ENCODE peak calls at places on chromosomes 11 and 22, in seven cellular contexts. Z is A549, I is IMR-90, N is SK-N-SH, L is K562, Y is GM12878, J is H1. H is an unnamed sample.

GRCh38 chr11:17776213-17776875 is 41.8 kb downstream of the KCNC1 start:
- DNase-seq in L (no peak), I (no peak), J (no peak), Z (no peak), N (no peak), Y (no peak), H (no peak)

GRCh38 chr11:42249956-42250355 is 790.5 kb upstream of the LRRC4C start:
- DNase-seq in I (no peak), J (no peak), L (no peak), Y (no peak), Z (no peak), N (no peak), H (no peak)

GRCh38 chr22:23749747-23750373 is 1.1 kb downstream of the ZNF70 start:
- DNase-seq in Z (no peak), J (no peak), Y (no peak), I (no peak), N (no peak), L (peak), H (no peak)

GRCh38 chr11:123174196-123175183 is 20.6 kb downstream of the CLMP start:
- DNase-seq in J (no peak), N (no peak), L (no peak), I (peak), Z (peak), Y (no peak), H (no peak)

GRCh38 chr11:3166268-3167142 is 1.4 kb upstream of the OSBPL5 start:
- DNase-seq in Z (no peak), L (peak), J (no peak), Y (no peak), I (no peak), N (no peak), H (no peak)

GRCh38 chr11:79265756-79266322 is 175.0 kb downstream of the TENM4 start:
- DNase-seq in I (peak), L (no peak), N (no peak), J (no peak), Y (no peak), Z (no peak), H (no peak)

GRCh38 chr11:104547996-104548661 is 350.1 kb downstream of the CASP12 start:
- DNase-seq in N (no peak), I (peak), L (no peak), Z (no peak), J (no peak), Y (no peak), H (no peak)

GRCh38 chr11:114171257-114172054 is 111.9 kb downstream of the ZBTB16 start:
- DNase-seq in L (no peak), Y (no peak), N (no peak), J (no peak), Z (no peak), I (no peak), H (peak)

GRCh38 chr11:110425751-110426545 is 3.8 kb upstream of the FDX1 start:
- DNase-seq in I (peak), Z (no peak), L (peak), N (no peak), Y (no peak), J (no peak), H (no peak)

GRCh38 chr11:66172146-66172545 is 96.3 kb upstream of the RAB1B start:
- DNase-seq in I (peak), N (no peak), Y (no peak), Z (peak), J (no peak), L (peak), H (no peak)

GRCh38 chr11:77090046-77090372 is 12.6 kb upstream of the OMP start:
- DNase-seq in Y (no peak), J (no peak), I (no peak), Z (no peak), L (no peak), N (no peak), H (no peak)

GRCh38 chr11:112343368-112344039 is 82.8 kb upstream of the PLET1 start:
- DNase-seq in I (peak), N (peak), L (no peak), Z (no peak), J (no peak), Y (no peak), H (no peak)

GRCh38 chr11:6614446-6614845 is 2.4 kb upstream of the TAF10 start:
- DNase-seq in L (no peak), I (no peak), N (no peak), J (no peak), Y (no peak), Z (no peak), H (no peak)

GRCh38 chr11:68341557-68342458 is 29.4 kb downstream of the LRP5 start:
- DNase-seq in Y (no peak), Z (no peak), L (no peak), J (no peak), N (peak), I (no peak), H (no peak)

GRCh38 chr11:75186999-75187398 is 36.1 kb downstream of the SLCO2B1 start:
- DNase-seq in Y (no peak), Z (no peak), N (no peak), I (no peak), L (no peak), J (no peak), H (no peak)

GRCh38 chr11:104151404-104152204 is 12.3 kb downstream of the PDGFD start:
- DNase-seq in Y (no peak), Z (no peak), J (no peak), L (no peak), I (no peak), N (no peak), H (no peak)

GRCh38 chr11:117818036-117818858 is 6.3 kb downstream of the FXYD2 start:
- DNase-seq in Z (peak), I (peak), Y (no peak), N (no peak), L (no peak), J (no peak), H (no peak)

GRCh38 chr22:41361716-41362310 is 19.9 kb upstream of the TEF start:
- DNase-seq in L (no peak), I (peak), Y (no peak), Z (no peak), J (no peak), N (no peak), H (no peak)

GRCh38 chr22:44187652-44188230 is 7.0 kb downstream of the PARVG start:
- DNase-seq in I (no peak), N (no peak), Z (no peak), J (no peak), L (no peak), Y (no peak), H (no peak)

GRCh38 chr22:45159652-45160462 is 3.9 kb upstream of the NUP50 start:
- DNase-seq in Y (no peak), N (no peak), Z (peak), I (peak), J (no peak), L (peak), H (peak)

DNA sequence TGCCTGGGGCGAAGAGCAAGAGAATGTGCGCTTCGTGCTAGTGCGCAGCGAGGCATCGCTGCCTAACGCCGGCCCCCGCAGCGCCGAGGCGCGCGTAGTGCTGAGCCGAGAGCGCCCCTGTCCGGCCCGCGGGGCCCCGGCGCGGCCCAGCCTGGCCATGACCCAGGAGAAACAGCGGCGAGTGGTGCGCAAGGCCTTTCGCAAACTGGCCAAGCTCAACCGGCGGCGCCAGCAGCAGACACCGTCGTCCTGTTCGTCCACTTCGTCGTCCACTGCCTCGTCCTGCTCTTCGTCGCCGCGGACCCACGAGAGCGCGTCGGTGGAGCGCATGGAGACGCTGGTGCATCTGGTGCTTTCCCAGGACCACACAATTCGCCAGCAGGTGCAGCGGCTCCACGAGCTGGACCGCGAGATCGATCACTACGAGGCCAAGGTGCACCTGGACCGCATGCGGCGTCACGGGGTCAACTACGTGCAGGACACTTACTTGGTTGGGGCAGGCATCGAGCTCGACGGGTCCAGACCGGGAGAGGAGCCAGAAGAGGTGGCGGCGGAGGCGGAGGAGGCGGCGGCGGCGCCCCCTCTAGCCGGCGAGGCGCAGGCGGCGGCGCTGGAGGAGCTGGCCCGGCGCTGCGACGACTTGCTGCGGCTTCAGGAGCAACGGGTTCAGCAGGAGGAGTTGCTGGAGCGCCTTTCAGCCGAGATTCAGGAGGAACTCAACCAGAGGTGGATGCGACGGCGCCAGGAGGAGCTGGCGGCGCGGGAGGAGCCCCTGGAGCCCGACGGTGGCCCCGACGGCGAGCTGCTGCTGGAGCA is 1.0 kb downstream of the RASSF10 start:
- DNase-seq in Y (no peak), I (peak), Z (peak), L (no peak), J (peak), N (peak), H (no peak)
- TF ChIP-seq RAD21 in Y (no peak), I (no peak), Z (peak), L (no peak), J (peak), N (no peak), H (no peak)

GRCh38 chr11:56845121-56845732 is 96.7 kb upstream of the OR9G4 start:
- DNase-seq in Z (no peak), I (no peak), L (no peak), J (no peak), Y (no peak), N (no peak), H (no peak)

GRCh38 chr11:56849852-56850251 is 101.4 kb upstream of the OR9G4 start:
- DNase-seq in L (no peak), Z (no peak), I (no peak), Y (no peak), N (no peak), J (no peak), H (no peak)

GRCh38 chr11:56846631-56847400 is 98.3 kb upstream of the OR9G4 start:
- DNase-seq in N (peak), I (no peak), Y (no peak), L (no peak), Z (no peak), J (no peak), H (no peak)

GRCh38 chr11:56849250-56849649 is 100.8 kb upstream of the OR9G4 start:
- DNase-seq in L (no peak), N (no peak), I (no peak), Y (no peak), J (no peak), Z (peak), H (no peak)

DNA sequence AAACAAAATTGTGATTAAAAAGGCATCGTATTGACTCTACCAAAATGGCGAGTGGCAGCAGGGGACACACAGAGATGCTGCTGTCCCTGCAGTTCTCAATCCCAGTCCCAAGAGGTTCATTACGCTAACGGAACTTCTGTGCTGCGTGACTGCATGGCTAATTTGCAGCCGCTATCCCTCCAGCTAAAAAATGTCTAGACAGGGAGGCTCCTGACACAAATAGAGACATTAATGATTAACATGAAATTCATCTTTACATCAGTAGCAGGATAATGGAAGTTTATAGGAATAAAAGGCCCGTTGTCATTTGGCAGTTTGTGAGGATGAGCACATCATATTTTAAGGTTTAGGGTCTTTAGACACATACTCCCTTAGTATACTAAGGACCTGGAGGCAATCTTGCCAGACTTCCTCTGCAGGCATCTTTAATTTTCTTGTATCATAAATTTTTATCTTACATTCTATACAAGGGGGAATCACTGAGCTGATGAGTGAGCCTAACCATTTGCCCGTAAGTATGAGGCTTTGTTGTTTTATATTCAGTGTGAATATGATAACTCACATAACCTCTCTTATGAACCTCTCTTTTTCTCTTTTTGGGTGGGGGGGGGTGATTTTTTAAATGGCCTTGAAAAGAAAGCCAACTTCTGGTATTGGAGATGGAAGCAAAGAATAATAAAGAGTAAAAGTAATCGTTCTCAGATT is 99.8 kb upstream of the OR9G4 start:
- DNase-seq in J (no peak), Z (peak), Y (no peak), L (no peak), I (no peak), N (peak), H (no peak)
- TF ChIP-seq RFX5 in J (no peak), Z (no peak), Y (no peak), L (no peak), I (no peak), N (no peak), H (no peak)

GRCh38 chr11:125272822-125273221 is 108.3 kb downstream of the PKNOX2 start:
- DNase-seq in L (no peak), I (no peak), J (no peak), Z (no peak), N (no peak), Y (no peak), H (no peak)

GRCh38 chr11:125273519-125274000 is 109.0 kb downstream of the PKNOX2 start:
- DNase-seq in L (peak), N (no peak), Z (no peak), I (no peak), Y (no peak), J (no peak), H (no peak)

GRCh38 chr11:125270711-125271110 is 106.2 kb downstream of the PKNOX2 start:
- DNase-seq in Y (no peak), L (no peak), I (peak), J (no peak), Z (no peak), N (no peak), H (no peak)

GRCh38 chr11:125271436-125272064 is 107.0 kb downstream of the PKNOX2 start:
- DNase-seq in L (no peak), I (no peak), J (no peak), Z (no peak), Y (no peak), N (no peak), H (no peak)

GRCh38 chr11:125272092-125272491 is 107.5 kb downstream of the PKNOX2 start:
- DNase-seq in Y (no peak), N (no peak), J (no peak), L (no peak), Z (no peak), I (peak), H (no peak)
- TF ChIP-seq RAD21 in Y (no peak), N (no peak), J (no peak), L (no peak), Z (no peak), I (no peak), H (no peak)

DNA sequence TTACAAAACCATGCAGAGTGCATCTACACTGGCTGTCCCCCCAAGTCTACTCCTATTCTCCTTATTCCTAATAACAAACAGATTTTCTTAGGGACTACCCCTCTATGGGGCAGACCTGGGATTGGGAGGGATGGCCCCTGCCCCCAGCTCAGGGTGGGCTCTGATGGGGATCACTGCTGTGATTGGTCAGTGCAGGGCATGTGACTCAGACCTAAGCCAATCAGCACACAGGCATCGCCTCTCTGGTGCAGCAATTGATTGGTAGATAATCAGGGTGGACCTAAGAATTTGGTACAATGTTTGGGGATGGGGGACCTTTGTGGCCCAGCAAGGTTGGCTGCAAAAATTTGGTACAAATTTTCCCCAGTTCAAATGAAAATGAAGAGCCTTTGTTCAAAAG is 57.2 kb upstream of the SHANK2 start:
- DNase-seq in Y (no peak), Z (no peak), J (peak), I (no peak), L (no peak), N (no peak), H (no peak)
- TF ChIP-seq RFX5 in Y (no peak), Z (no peak), J (no peak), I (no peak), L (no peak), N (no peak), H (no peak)

DNA sequence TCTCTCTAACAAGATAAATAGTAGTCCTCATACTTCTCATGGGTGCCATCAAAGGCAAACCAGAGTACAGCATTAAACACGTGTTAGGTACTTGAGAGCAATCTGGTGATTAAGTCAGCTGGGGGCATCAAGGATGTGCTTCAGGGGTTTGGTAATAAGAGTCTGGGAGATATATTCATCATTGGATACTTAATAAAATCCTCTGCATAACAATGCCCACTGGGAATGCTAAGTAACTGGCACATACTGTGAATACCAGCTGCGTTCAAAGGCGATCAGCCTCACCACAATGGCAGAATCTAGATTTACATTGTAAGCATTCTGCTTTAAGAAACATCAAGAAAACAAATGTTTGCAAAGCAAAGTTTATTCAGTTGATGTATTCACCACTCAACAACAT is 268.6 kb upstream of the PITPNB start:
- DNase-seq in I (no peak), J (no peak), N (no peak), Y (no peak), L (no peak), Z (no peak), H (no peak)
- TF ChIP-seq RAD21 in I (no peak), J (no peak), N (no peak), Y (no peak), L (no peak), Z (no peak), H (no peak)

GRCh38 chr11:133338588-133338987 is 193.7 kb downstream of the OPCML start:
- DNase-seq in J (no peak), Y (no peak), L (no peak), N (no peak), Z (no peak), I (no peak), H (no peak)
- TF ChIP-seq RFX5 in J (no peak), Y (no peak), L (no peak), N (no peak), Z (no peak), I (no peak), H (no peak)

GRCh38 chr22:47355388-47355725 is 592.9 kb downstream of the TBC1D22A start:
- DNase-seq in Z (no peak), N (no peak), I (no peak), J (no peak), L (no peak), Y (no peak), H (no peak)

GRCh38 chr22:47355776-47356432 is 593.5 kb downstream of the TBC1D22A start:
- DNase-seq in Y (no peak), J (no peak), L (no peak), I (no peak), Z (no peak), N (no peak), H (no peak)

GRCh38 chr22:47352920-47353700 is 590.7 kb downstream of the TBC1D22A start:
- DNase-seq in L (no peak), Z (no peak), J (no peak), I (no peak), N (no peak), Y (no peak), H (no peak)

GRCh38 chr22:47354668-47355387 is 592.4 kb downstream of the TBC1D22A start:
- DNase-seq in N (no peak), L (no peak), J (no peak), Y (no peak), I (no peak), Z (no peak), H (no peak)

DNA sequence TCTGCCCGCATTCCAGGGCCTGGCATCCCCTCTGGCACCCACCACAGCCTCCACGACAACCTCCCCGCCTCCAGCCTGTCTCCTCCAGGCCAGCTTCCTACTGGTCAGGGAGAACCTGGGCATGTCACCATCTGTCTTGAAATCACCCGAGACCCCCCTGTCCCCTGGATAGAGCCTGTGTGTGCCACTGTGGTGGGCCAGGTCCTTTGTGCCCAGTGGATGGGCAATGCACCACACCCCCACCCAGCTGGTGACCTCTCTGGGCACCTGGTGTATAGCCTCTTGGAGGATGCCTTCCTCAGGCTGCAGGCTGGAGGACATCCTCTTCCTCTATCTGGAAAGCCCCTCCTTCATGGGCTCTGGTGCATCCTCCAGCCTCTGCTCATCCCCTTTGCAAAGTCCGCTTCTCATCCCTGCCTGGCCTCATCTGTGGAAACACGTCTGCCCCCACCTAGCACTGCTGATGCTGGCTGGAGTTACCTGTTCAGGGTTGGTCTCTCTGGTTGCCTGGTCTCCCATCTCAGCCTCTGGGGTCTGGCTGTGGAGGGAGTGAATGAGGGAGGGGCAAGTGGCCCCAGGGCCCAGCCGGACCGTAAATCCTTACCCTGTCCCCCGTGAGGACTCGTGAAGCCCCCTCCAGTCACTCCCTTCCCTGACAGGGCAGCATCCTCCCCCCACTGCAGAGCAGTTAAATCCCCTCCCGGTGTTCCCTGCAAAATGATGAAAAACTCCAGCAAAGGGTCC is 589.6 kb downstream of the TBC1D22A start:
- DNase-seq in N (no peak), L (no peak), J (no peak), Z (no peak), Y (no peak), I (no peak), H (no peak)
- TF ChIP-seq RAD21 in N (no peak), L (no peak), J (no peak), Z (no peak), Y (no peak), I (no peak), H (no peak)

DNA sequence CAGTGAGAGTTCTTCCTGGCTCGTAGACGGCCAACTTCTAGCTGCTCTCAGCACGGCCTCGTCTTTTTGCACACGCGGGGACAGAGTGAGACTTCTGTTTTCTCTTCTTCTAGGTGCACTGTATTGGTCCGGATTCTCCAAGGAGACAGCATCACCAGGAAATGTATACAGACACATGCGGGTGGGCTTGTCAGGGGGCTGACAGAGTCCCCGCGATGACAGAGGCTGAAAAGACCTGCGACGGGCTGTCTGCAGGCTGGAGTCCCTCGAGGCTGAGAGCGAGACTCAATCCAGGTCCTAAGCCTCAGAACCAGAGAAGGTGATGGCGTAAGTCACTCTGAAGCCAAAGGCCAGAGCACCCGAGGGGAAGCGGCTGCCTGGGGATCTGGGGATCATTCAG is 81.4 kb downstream of the SHANK2 start:
- DNase-seq in Y (no peak), I (no peak), Z (no peak), L (no peak), N (no peak), J (no peak), H (no peak)
- TF ChIP-seq RFX5 in Y (no peak), I (no peak), Z (no peak), L (no peak), N (no peak), J (no peak), H (no peak)

GRCh38 chr11:44747339-44747738 is 20.6 kb downstream of the TSPAN18 start:
- DNase-seq in Y (no peak), I (peak), Z (no peak), J (no peak), N (no peak), L (no peak), H (no peak)
- TF ChIP-seq RAD21 in Y (no peak), I (no peak), Z (no peak), J (no peak), N (no peak), L (no peak), H (no peak)

H was measured in HepG2.